ENCODE peak calls at places on chromosomes 12 and 14, in four cellular contexts. Q is neuronal stem cell, F is NCI-H2171 treated with DMSO at 0.1 percent for 48 hours, O is heart right ventricle. W is an unnamed sample.

GRCh38 chr12:52066346-52067080 is 3.3 kb upstream of the ATG101 start:
- DNase-seq in F (no peak), O (no peak), Q (no peak), W (no peak)

GRCh38 chr14:49972199-49972671 is 79.4 kb downstream of the ARF6 start:
- DNase-seq in O (peak), F (peak), Q (no peak), W (peak)

GRCh38 chr14:68544150-68544892 is 248.5 kb downstream of the ZFP36L1 start:
- DNase-seq in Q (no peak), F (peak), O (peak), W (peak)

GRCh38 chr12:69969011-69969410 is 144.0 kb downstream of the MYRFL start:
- DNase-seq in Q (no peak), F (no peak), O (no peak), W (no peak)

GRCh38 chr12:93441111-93441616 is 583 bp downstream of the UBE2N start:
- DNase-seq in Q (peak), O (peak), F (no peak), W (peak)

GRCh38 chr14:90301580-90302181 is 30.1 kb downstream of the NRDE2 start:
- DNase-seq in O (no peak), F (peak), Q (no peak), W (peak)

GRCh38 chr12:40405419-40405818 is 180.6 kb downstream of the LRRK2 start:
- DNase-seq in O (no peak), Q (no peak), F (peak), W (no peak)

GRCh38 chr14:100558226-100558625 is 29.0 kb downstream of the BEGAIN start:
- DNase-seq in O (no peak), Q (no peak), F (no peak), W (no peak)

GRCh38 chr12:87441511-87441910 is 587.7 kb downstream of the C12orf50 start:
- DNase-seq in O (no peak), F (no peak), Q (no peak), W (no peak)

GRCh38 chr12:12008931-12009611 is 61.7 kb upstream of the BCL2L14 start:
- DNase-seq in Q (peak), F (peak), O (no peak), W (peak)

GRCh38 chr14:105885561-105886320 is 359.4 kb downstream of the TMEM121 start:
- DNase-seq in Q (no peak), F (no peak), O (no peak), W (no peak)

GRCh38 chr12:27969011-27969900 is 3.3 kb downstream of the PTHLH start:
- DNase-seq in Q (no peak), F (peak), O (peak), W (peak)

GRCh38 chr12:54033106-54033979 is 493 bp downstream of the HOXC5 start:
- DNase-seq in Q (no peak), O (no peak), F (peak), W (peak)

GRCh38 chr14:56885795-56886194 is 75.5 kb upstream of the OTX2 start:
- DNase-seq in Q (no peak), O (no peak), F (no peak), W (no peak)

GRCh38 chr12:12319501-12320322 is 30.3 kb downstream of the MANSC1 start:
- DNase-seq in Q (no peak), O (no peak), F (peak), W (peak)

GRCh38 chr12:24200013-24200412 is 250.5 kb upstream of the SOX5 start:
- DNase-seq in Q (no peak), F (no peak), O (no peak), W (no peak)

GRCh38 chr14:64556526-64556925 is 6.8 kb downstream of the PPP1R36 start:
- DNase-seq in Q (no peak), O (no peak), F (no peak), W (no peak)

GRCh38 chr14:103558071-103558882 is 4.2 kb downstream of the BAG5 start:
- DNase-seq in F (no peak), Q (no peak), O (no peak), W (peak)

GRCh38 chr12:56160894-56161667 is 2.9 kb downstream of the MYL6 start:
- DNase-seq in O (no peak), Q (no peak), F (no peak), W (no peak)

GRCh38 chr12:45208604-45209487 is 7.0 kb upstream of the ANO6 start:
- DNase-seq in O (no peak), F (no peak), Q (no peak), W (peak)

GRCh38 chr12:120089105-120089504 is 27.4 kb downstream of the RAB35 start:
- DNase-seq in F (no peak), Q (no peak), O (no peak), W (no peak)

GRCh38 chr12:77992760-77993159 is 162.1 kb downstream of the NAV3 start:
- DNase-seq in F (no peak), O (no peak), Q (no peak), W (no peak)

GRCh38 chr12:92538970-92539749 is 163.6 kb upstream of the PLEKHG7 start:
- DNase-seq in F (no peak), O (peak), Q (no peak), W (peak)

GRCh38 chr12:124927325-124928094 is 13.1 kb upstream of the UBC start:
- DNase-seq in O (peak), F (no peak), Q (peak), W (peak)

GRCh38 chr12:106753526-106753925 is 21.0 kb upstream of the RIC8B start:
- DNase-seq in Q (no peak), O (no peak), F (no peak), W (no peak)

GRCh38 chr12:59164226-59164625 is 243.9 kb upstream of the LRIG3 start:
- DNase-seq in Q (no peak), O (no peak), F (no peak), W (peak)

GRCh38 chr14:22606380-22606779 is 8.3 kb downstream of the ABHD4 start:
- DNase-seq in Q (no peak), F (peak), O (no peak), W (peak)

GRCh38 chr12:14402697-14403096 is 37.2 kb downstream of the ATF7IP start:
- DNase-seq in O (no peak), F (peak), Q (no peak), W (no peak)

GRCh38 chr14:75244121-75244520 is 34.5 kb upstream of the FOS start:
- DNase-seq in F (no peak), Q (no peak), O (no peak), W (no peak)

GRCh38 chr12:62677355-62677754 is 210.7 kb downstream of the MON2 start:
- DNase-seq in F (no peak), Q (no peak), O (no peak), W (no peak)

GRCh38 chr12:67268896-67269631 is at the start of gene CAND1:
- DNase-seq in O (peak), F (peak), Q (peak), W (peak)

GRCh38 chr12:120125792-120126634 is 9.5 kb upstream of the RAB35 start:
- DNase-seq in Q (no peak), O (no peak), F (no peak), W (peak)

GRCh38 chr14:104296388-104297312 is 158.3 kb downstream of the KIF26A start:
- DNase-seq in Q (no peak), O (no peak), F (no peak), W (no peak)

GRCh38 chr12:57005980-57006808 is at the start of gene ZBTB39:
- DNase-seq in O (peak), F (peak), Q (peak), W (peak)

GRCh38 chr14:69059658-69060648 is 80.9 kb upstream of the ACTN1 start:
- DNase-seq in O (no peak), Q (no peak), F (no peak), W (peak)

GRCh38 chr14:105203057-105203494 is 22.0 kb upstream of the NUDT14 start:
- DNase-seq in Q (peak), O (peak), F (peak), W (peak)

GRCh38 chr12:14278294-14278953 is 87.1 kb upstream of the ATF7IP start:
- DNase-seq in Q (no peak), O (no peak), F (no peak), W (no peak)

W was measured in astrocyte of the spinal cord.